ENCODE peak calls at places on chromosomes 13 and 19, in seven cellular contexts. S, E, D, P, C, H and J are unnamed samples.
A peak's percentile ranks its signal among the peaks of the same experiment; 100 is the strongest.

GRCh38 chr13:35769812-35770211 is 293.3 kb upstream of the MAB21L1 start:
- DNase-seq in C (no peak), H (no peak), P (no peak), D (no peak), S (no peak), E (no peak), J (no peak)

GRCh38 chr13:32446778-32447465 is 19.0 kb upstream of the N4BP2L1 start:
- DNase-seq in H (no peak), S (no peak), P (no peak), C (no peak), E (no peak), D (no peak), J (peak; percentile 14)

GRCh38 chr13:36710396-36710795 is 36.6 kb downstream of the SERTM1 start:
- DNase-seq in P (no peak), S (no peak), C (no peak), H (no peak), D (no peak), E (no peak), J (no peak)

GRCh38 chr13:21672811-21673591 is 2.1 kb downstream of the FGF9 start:
- DNase-seq in S (no peak), D (no peak), H (no peak), P (no peak), E (no peak), C (peak; percentile 32), J (no peak)

GRCh38 chr19:39765091-39766076 is 13.3 kb upstream of the LEUTX start:
- DNase-seq in D (peak; percentile 68), S (no peak), P (no peak), E (peak; percentile 28), C (peak; percentile 24), H (peak; percentile 49), J (peak; percentile 31)

GRCh38 chr19:49775742-49776370 is 9.1 kb downstream of the AP2A1 start:
- DNase-seq in C (no peak), S (no peak), D (no peak), H (no peak), E (no peak), P (no peak), J (no peak)

GRCh38 chr13:99542788-99543406 is 41.6 kb downstream of the TM9SF2 start:
- DNase-seq in H (peak; percentile 87), D (no peak), S (no peak), P (no peak), E (peak; percentile 42), C (no peak), J (no peak)

GRCh38 chr13:96036515-96036914 is 16.7 kb downstream of the UGGT2 start:
- DNase-seq in C (no peak), H (no peak), D (no peak), S (no peak), E (no peak), P (no peak), J (no peak)

GRCh38 chr13:90281709-90282108 is 1065.8 kb upstream of the MIR17HG start:
- DNase-seq in H (no peak), E (no peak), S (no peak), C (peak; percentile 64), P (no peak), D (no peak), J (no peak)

GRCh38 chr19:18274303-18274775 is at the start of gene IQCN:
- DNase-seq in P (no peak), C (no peak), D (no peak), E (no peak), S (no peak), H (peak; percentile 77), J (no peak)

GRCh38 chr13:77235456-77236022 is 91.4 kb downstream of the MYCBP2 start:
- DNase-seq in E (no peak), C (no peak), H (no peak), S (no peak), D (no peak), P (no peak), J (no peak)

GRCh38 chr13:40069173-40070044 is 413.9 kb downstream of the COG6 start:
- DNase-seq in D (peak; percentile 94), E (peak; percentile 66), C (peak; percentile 10), P (peak; percentile 10), H (peak; percentile 78), S (peak; percentile 16), J (peak; percentile 31)

GRCh38 chr13:112756967-112757758 is 67.3 kb downstream of the ATP11A start:
- DNase-seq in S (no peak), E (no peak), D (peak; percentile 93), H (no peak), C (peak; percentile 87), P (no peak), J (no peak)

GRCh38 chr19:3457531-3458228 is 22.6 kb downstream of the SMIM24 start:
- DNase-seq in P (no peak), C (no peak), E (no peak), D (no peak), H (no peak), S (no peak), J (no peak)

GRCh38 chr13:74026753-74027152 is 107.5 kb downstream of the KLF12 start:
- DNase-seq in C (peak; percentile 1), D (no peak), P (no peak), S (no peak), H (peak; percentile 71), E (peak; percentile 47), J (no peak)

GRCh38 chr13:29935309-29935981 is 85.0 kb upstream of the UBL3 start:
- DNase-seq in P (no peak), E (peak; percentile 77), H (peak; percentile 42), C (peak; percentile 48), D (peak; percentile 80), S (peak; percentile 60), J (no peak)

GRCh38 chr19:15367439-15367838 is 12.1 kb downstream of the AKAP8 start:
- DNase-seq in D (no peak), E (no peak), P (no peak), C (no peak), H (no peak), S (no peak), J (no peak)

GRCh38 chr19:5339470-5339949 is 1.1 kb downstream of the PTPRS start:
- DNase-seq in H (peak; percentile 53), S (no peak), D (peak; percentile 49), P (no peak), E (no peak), C (no peak), J (peak; percentile 39)